ENCODE peak calls at places on chromosome 3, in four cellular contexts. I, C, F and U are unnamed samples.

GRCh38 chr3:11706604-11707003 is 62.9 kb upstream of the VGLL4 start:
- DNase-seq in I (no peak), C (no peak), F (no peak), U (no peak)

GRCh38 chr3:107431298-107432012 is 54.2 kb downstream of the CCDC54 start:
- DNase-seq in I (peak), C (peak), F (peak), U (peak)

GRCh38 chr3:150106752-150107428 is 136.2 kb upstream of the PFN2 start:
- DNase-seq in I (no peak), C (no peak), F (no peak), U (no peak)

GRCh38 chr3:13420817-13421755 is 964 bp upstream of the NUP210 start:
- DNase-seq in I (no peak), C (peak), F (peak), U (no peak)

GRCh38 chr3:159260049-159260662 is 458.3 kb downstream of the MFSD1 start:
- DNase-seq in I (peak), C (peak), F (peak), U (no peak)

GRCh38 chr3:157059181-157059580 is 100.8 kb downstream of the CCNL1 start:
- DNase-seq in I (no peak), C (no peak), F (no peak), U (no peak)

GRCh38 chr3:119825820-119826219 is 43.9 kb downstream of the NR1I2 start:
- DNase-seq in I (no peak), C (no peak), F (no peak), U (no peak)

GRCh38 chr3:137075020-137075419 is 117.2 kb downstream of the IL20RB start:
- DNase-seq in I (no peak), C (no peak), F (no peak), U (no peak)

GRCh38 chr3:101913173-101913572 is 63.9 kb downstream of the NFKBIZ start:
- DNase-seq in I (no peak), C (no peak), F (no peak), U (no peak)

GRCh38 chr3:13479332-13479581 is 849 bp upstream of the HDAC11 start:
- DNase-seq in I (no peak), C (peak), F (peak), U (peak)

GRCh38 chr3:24270204-24270671 is 224.4 kb downstream of the THRB start:
- DNase-seq in I (no peak), C (no peak), F (no peak), U (no peak)

GRCh38 chr3:66618066-66618465 is 117.2 kb upstream of the LRIG1 start:
- DNase-seq in I (no peak), C (no peak), F (no peak), U (no peak)

GRCh38 chr3:161567962-161568361 is 71.4 kb downstream of the OTOL1 start:
- DNase-seq in I (no peak), C (no peak), F (no peak), U (no peak)

GRCh38 chr3:17638351-17638750 is 104.1 kb downstream of the TBC1D5 start:
- DNase-seq in I (no peak), C (no peak), F (no peak), U (no peak)

GRCh38 chr3:48466386-48467109 is 20.0 kb downstream of the ATRIP start:
- DNase-seq in I (peak), C (no peak), F (peak), U (no peak)

GRCh38 chr3:81723732-81724313 is 37.6 kb downstream of the GBE1 start:
- DNase-seq in I (no peak), C (no peak), F (no peak), U (no peak)

GRCh38 chr3:10492351-10493201 is 12.8 kb downstream of the ATP2B2 start:
- DNase-seq in I (no peak), C (no peak), F (no peak), U (peak)

GRCh38 chr3:171110715-171111114 is 84.2 kb upstream of the SLC2A2 start:
- DNase-seq in I (no peak), C (no peak), F (no peak), U (no peak)

GRCh38 chr3:166291510-166291909 is 454.3 kb upstream of the BCHE start:
- DNase-seq in I (no peak), C (no peak), F (no peak), U (no peak)

GRCh38 chr3:44355634-44356033 is 17.1 kb downstream of the TCAIM start:
- DNase-seq in I (no peak), C (peak), F (no peak), U (no peak)

GRCh38 chr3:10602769-10603768 is 97.7 kb upstream of the ATP2B2 start:
- DNase-seq in I (no peak), C (no peak), F (peak), U (no peak)

GRCh38 chr3:149352556-149352955 is 19.1 kb upstream of the TM4SF18 start:
- DNase-seq in I (peak), C (peak), F (no peak), U (peak)

GRCh38 chr3:60217156-60217911 is 1033.9 kb downstream of the FHIT start:
- DNase-seq in I (no peak), C (no peak), F (no peak), U (no peak)